ENCODE peak calls at places on chromosomes 2 and 18, in five cellular contexts. J, M, C, X and N are unnamed samples.

GRCh38 chr2:53242090-53242489 is 525.5 kb upstream of the CHAC2 start:
- DNase-seq in J (no peak), M (no peak), C (no peak), X (no peak), N (peak)

GRCh38 chr2:206085742-206086445 is at the start of gene INO80D:
- DNase-seq in J (peak), M (peak), C (peak), X (peak), N (peak)

GRCh38 chr2:230870544-230871360 is 6.0 kb downstream of the ITM2C start:
- DNase-seq in J (no peak), M (peak), C (no peak), X (peak), N (peak)

GRCh38 chr2:8604262-8604661 is 77.6 kb upstream of the ID2 start:
- DNase-seq in J (no peak), M (no peak), C (peak), X (no peak), N (no peak)

GRCh38 chr2:25204190-25204838 is 35.9 kb upstream of the POMC start:
- DNase-seq in J (no peak), M (no peak), C (no peak), X (peak), N (no peak)

GRCh38 chr2:62826953-62827675 is 121.6 kb downstream of the EHBP1 start:
- DNase-seq in J (no peak), M (no peak), C (no peak), X (no peak), N (no peak)

GRCh38 chr2:241040081-241040803 is 41.8 kb downstream of the SNED1 start:
- DNase-seq in J (no peak), M (no peak), C (no peak), X (no peak), N (no peak)

GRCh38 chr2:99471635-99472326 is 18.0 kb downstream of the REV1 start:
- DNase-seq in J (no peak), M (no peak), C (no peak), X (no peak), N (no peak)

GRCh38 chr2:240635116-240635997 is 10.1 kb downstream of the GPR35 start:
- DNase-seq in J (no peak), M (no peak), C (no peak), X (no peak), N (no peak)

GRCh38 chr2:7029291-7030059 is 112.3 kb downstream of the RNF144A start:
- DNase-seq in J (no peak), M (no peak), C (no peak), X (no peak), N (no peak)

GRCh38 chr2:190953257-190953656 is 60.7 kb downstream of the STAT1 start:
- DNase-seq in J (no peak), M (no peak), C (no peak), X (no peak), N (no peak)

GRCh38 chr2:54122171-54122935 is 6.9 kb downstream of the ACYP2 start:
- DNase-seq in J (no peak), M (no peak), C (no peak), X (no peak), N (peak)

GRCh38 chr2:196516541-196516940 is 123.0 kb upstream of the CCDC150 start:
- DNase-seq in J (no peak), M (no peak), C (no peak), X (no peak), N (no peak)

GRCh38 chr2:117941693-117942092 is 72.2 kb downstream of the CCDC93 start:
- DNase-seq in J (no peak), M (no peak), C (no peak), X (no peak), N (no peak)

GRCh38 chr2:193240752-193241151 is 1046.0 kb upstream of the TMEFF2 start:
- DNase-seq in J (peak), M (peak), C (no peak), X (peak), N (peak)
- H3K4me2 ChIP-seq in J (no peak), M (no peak), C (no peak), X (no peak), N (no peak)

GRCh38 chr2:160293401-160293911 is 93.4 kb upstream of the ITGB6 start:
- DNase-seq in J (no peak), M (no peak), C (peak), X (peak), N (peak)

GRCh38 chr2:160292225-160292624 is 92.2 kb upstream of the ITGB6 start:
- DNase-seq in J (no peak), M (no peak), C (peak), X (peak), N (no peak)

GRCh38 chr2:160290590-160290989 is 90.5 kb upstream of the ITGB6 start:
- DNase-seq in J (no peak), M (no peak), C (no peak), X (no peak), N (no peak)

GRCh38 chr2:160289803-160290202 is 89.7 kb upstream of the ITGB6 start:
- DNase-seq in J (no peak), M (no peak), C (no peak), X (no peak), N (no peak)

GRCh38 chr2:160291382-160291781 is 91.3 kb upstream of the ITGB6 start:
- DNase-seq in J (no peak), M (no peak), C (no peak), X (peak), N (no peak)
- H3K4me2 ChIP-seq in J (no peak), M (no peak), C (no peak), X (no peak), N (no peak)

GRCh38 chr18:74946646-74947045 is 262.3 kb downstream of the PTGR3 start:
- DNase-seq in J (no peak), M (no peak), C (peak), X (no peak), N (no peak)
- H3K4me2 ChIP-seq in J (no peak), M (no peak), C (no peak), X (no peak), N (no peak)

DNA sequence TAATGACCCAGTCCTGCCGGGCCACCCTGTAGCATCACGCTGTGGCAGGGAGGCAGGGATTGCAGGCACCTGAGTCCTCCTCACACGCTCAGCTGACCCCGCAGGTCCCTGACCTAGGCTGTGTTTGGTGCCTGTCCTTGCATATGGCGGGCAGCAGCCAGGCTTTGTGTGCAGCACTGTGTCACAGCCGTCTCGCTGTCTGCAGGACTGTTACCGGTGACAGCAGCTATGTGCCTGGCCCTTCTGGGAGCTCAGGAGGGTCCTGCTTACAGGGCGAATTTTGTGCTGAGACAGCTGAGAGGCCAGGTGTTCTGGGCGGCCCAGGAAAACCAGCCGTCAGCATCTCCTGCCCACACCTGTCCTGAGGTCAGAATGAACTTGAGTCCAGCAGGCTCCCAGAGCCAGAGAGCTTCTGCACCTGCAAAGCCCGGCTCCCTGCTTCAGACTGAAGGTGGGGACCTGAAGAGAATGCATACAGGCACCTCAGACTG is 10.4 kb upstream of the ARID5A start:
- DNase-seq in J (no peak), M (no peak), C (no peak), X (no peak), N (no peak)
- H3K4me2 ChIP-seq in J (no peak), M (no peak), C (no peak), X (no peak), N (no peak)

GRCh38 chr2:219418155-219418569 is at the start of gene DES:
- DNase-seq in J (no peak), M (peak), C (no peak), X (no peak), N (peak)
- H3K4me2 ChIP-seq in J (peak), M (peak), C (no peak), X (peak), N (peak)

GRCh38 chr2:23241106-23241505 is 143.9 kb upstream of the KLHL29 start:
- DNase-seq in J (no peak), M (no peak), C (no peak), X (no peak), N (no peak)
- H3K4me2 ChIP-seq in J (no peak), M (no peak), C (no peak), X (no peak), N (no peak)

DNA sequence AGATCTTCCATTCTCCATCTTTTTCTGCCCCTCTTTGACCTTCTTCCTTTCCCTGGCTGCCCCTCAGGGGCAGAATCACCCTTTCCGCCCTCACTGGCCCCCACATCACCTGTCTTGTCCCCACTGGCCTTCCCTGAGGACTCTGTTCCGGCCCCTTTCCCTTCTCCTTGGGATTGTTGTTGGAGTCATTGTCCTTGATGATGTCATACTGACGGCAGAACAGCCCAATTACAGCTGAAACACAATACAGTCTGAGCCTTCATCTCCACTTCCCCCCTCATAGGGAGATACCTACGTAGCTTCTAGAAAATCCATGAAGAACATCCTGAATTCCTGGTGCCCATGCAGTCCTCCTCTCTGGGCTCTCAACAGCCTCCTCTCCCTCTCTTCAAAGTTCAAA is 2.4 kb downstream of the FNDC4 start:
- DNase-seq in J (no peak), M (no peak), C (no peak), X (no peak), N (no peak)
- H3K4me2 ChIP-seq in J (no peak), M (no peak), C (no peak), X (no peak), N (no peak)

DNA sequence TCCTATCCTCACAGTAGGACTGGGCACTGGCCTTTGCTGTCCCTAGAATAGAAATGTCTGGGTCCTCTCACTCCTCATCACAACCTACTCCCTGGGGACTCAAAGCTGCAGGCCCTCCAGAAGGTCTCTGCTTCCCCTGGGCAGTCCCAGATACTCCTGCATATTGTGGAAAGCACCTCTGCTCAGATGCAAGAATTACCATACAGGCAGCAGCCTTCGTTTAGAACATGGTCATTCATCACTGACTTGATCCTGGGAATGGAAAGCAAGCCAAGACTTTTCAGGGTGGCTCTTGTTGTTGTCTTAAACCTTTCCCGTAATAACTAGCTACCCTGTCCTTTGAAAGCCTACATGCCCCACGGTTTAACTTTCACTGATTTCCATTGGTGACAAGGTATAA is 53.1 kb upstream of the NPAS2 start:
- DNase-seq in J (no peak), M (no peak), C (no peak), X (no peak), N (no peak)
- H3K4me2 ChIP-seq in J (no peak), M (no peak), C (peak), X (no peak), N (no peak)

GRCh38 chr2:75450068-75450467 is 110.7 kb downstream of the EVA1A start:
- DNase-seq in J (no peak), M (no peak), C (no peak), X (no peak), N (no peak)

GRCh38 chr2:75447168-75447567 is 113.6 kb downstream of the EVA1A start:
- DNase-seq in J (no peak), M (no peak), C (no peak), X (no peak), N (no peak)
- H3K4me2 ChIP-seq in J (no peak), M (no peak), C (no peak), X (no peak), N (no peak)